ENCODE peak calls at places on chromosomes 13 and 19, in ten cellular contexts. W is dorsolateral prefrontal cortex, Y is cardiac fibroblast, L is heart right ventricle, X is mucosa of descending colon, U is cardiac muscle cell, O is Caco-2, I is fibroblast of mammary gland, M is right atrium auricular region, S is fibroblast of lung. T is an unnamed sample.

GRCh38 chr19:55005684-55006488 is 32.2 kb downstream of the GP6 start:
- DNase-seq in X (no peak), I (peak), Y (peak), U (peak), O (peak), M (no peak), S (peak), W (peak), L (no peak), T (peak)

GRCh38 chr19:7772752-7773291 is 9.8 kb downstream of the CLEC4M start:
- DNase-seq in Y (peak), W (no peak), S (no peak), I (peak), U (peak), M (no peak), X (no peak), O (no peak), L (no peak), T (no peak)

GRCh38 chr13:113548778-113549621 is 35.6 kb upstream of the TFDP1 start:
- DNase-seq in O (peak), X (no peak), S (no peak), W (no peak), L (no peak), U (no peak), Y (no peak), I (no peak), M (no peak), T (no peak)

GRCh38 chr13:65236841-65237418 is 1993.2 kb downstream of the PCDH9 start:
- DNase-seq in Y (no peak), M (no peak), O (no peak), W (no peak), X (no peak), I (no peak), L (no peak), U (no peak), S (no peak), T (no peak)

GRCh38 chr13:100175078-100175802 is 86.3 kb downstream of the PCCA start:
- DNase-seq in I (no peak), S (no peak), X (no peak), Y (no peak), L (no peak), W (no peak), O (no peak), M (no peak), U (no peak), T (no peak)

GRCh38 chr19:38793186-38793585 is 4.2 kb downstream of the LGALS7B start:
- DNase-seq in M (no peak), Y (peak), S (peak), I (peak), U (peak), X (no peak), W (no peak), L (no peak), O (no peak), T (no peak)

GRCh38 chr13:97798836-97799235 is 154.6 kb upstream of the IPO5 start:
- DNase-seq in M (no peak), O (no peak), W (no peak), I (peak), U (peak), Y (no peak), X (no peak), L (no peak), S (peak), T (no peak)

GRCh38 chr13:110634558-110634957 is 19.2 kb downstream of the NAXD start:
- DNase-seq in I (peak), L (no peak), X (no peak), U (peak), S (peak), W (no peak), M (no peak), Y (peak), O (no peak), T (peak)

GRCh38 chr19:35742121-35742724 is at the start of gene IGFLR1:
- DNase-seq in X (no peak), I (no peak), S (no peak), O (no peak), Y (no peak), U (no peak), M (no peak), L (no peak), W (no peak), T (no peak)

GRCh38 chr13:30569901-30570576 is 47.7 kb upstream of the USPL1 start:
- DNase-seq in W (peak), S (peak), I (peak), M (peak), X (no peak), Y (peak), O (no peak), L (no peak), U (peak), T (peak)

GRCh38 chr19:34336781-34337271 is 28.2 kb upstream of the GPI start:
- DNase-seq in W (no peak), M (no peak), O (no peak), I (peak), S (peak), U (peak), X (no peak), Y (peak), L (no peak), T (no peak)

GRCh38 chr19:918152-918437 is 962 bp downstream of the KISS1R start:
- DNase-seq in I (no peak), S (no peak), M (no peak), O (no peak), U (no peak), W (no peak), X (no peak), Y (no peak), L (no peak), T (no peak)
- H3K4me3 ChIP-seq in I (no peak), S (no peak), M (no peak), O (peak), U (peak), W (no peak), X (no peak), Y (no peak), L (peak), T (no peak)

DNA sequence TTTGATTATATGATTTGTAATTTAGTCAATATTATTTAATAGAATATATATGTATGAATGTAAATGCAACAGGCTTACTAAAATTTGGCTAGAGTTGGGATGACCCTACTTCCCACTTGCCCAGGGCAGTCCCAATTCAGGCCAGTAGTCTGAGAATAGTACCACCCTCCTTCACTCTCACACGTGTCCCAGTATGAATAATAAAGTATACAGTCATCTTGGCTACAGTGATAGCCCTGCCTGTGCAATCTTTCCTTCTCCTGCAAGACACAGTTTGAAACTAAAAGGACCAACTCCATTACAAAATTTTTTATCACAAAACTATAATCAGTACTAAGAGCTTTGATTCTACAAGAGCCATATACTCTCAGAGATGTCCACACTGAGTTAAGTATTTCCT is 76.2 kb downstream of the SACS start:
- DNase-seq in L (no peak), O (no peak), S (no peak), Y (peak), X (no peak), M (no peak), I (no peak), U (no peak), W (no peak), T (no peak)
- H3K4me3 ChIP-seq in L (no peak), O (no peak), S (no peak), Y (no peak), X (no peak), M (no peak), I (no peak), U (no peak), W (no peak), T (no peak)

GRCh38 chr19:17266589-17266974 is 661 bp upstream of the BABAM1 start:
- DNase-seq in O (no peak), S (no peak), X (no peak), M (no peak), I (no peak), L (no peak), W (no peak), U (no peak), Y (no peak), T (no peak)
- H3K4me3 ChIP-seq in O (no peak), S (no peak), X (peak), M (no peak), I (no peak), L (peak), W (no peak), U (no peak), Y (no peak), T (no peak)

DNA sequence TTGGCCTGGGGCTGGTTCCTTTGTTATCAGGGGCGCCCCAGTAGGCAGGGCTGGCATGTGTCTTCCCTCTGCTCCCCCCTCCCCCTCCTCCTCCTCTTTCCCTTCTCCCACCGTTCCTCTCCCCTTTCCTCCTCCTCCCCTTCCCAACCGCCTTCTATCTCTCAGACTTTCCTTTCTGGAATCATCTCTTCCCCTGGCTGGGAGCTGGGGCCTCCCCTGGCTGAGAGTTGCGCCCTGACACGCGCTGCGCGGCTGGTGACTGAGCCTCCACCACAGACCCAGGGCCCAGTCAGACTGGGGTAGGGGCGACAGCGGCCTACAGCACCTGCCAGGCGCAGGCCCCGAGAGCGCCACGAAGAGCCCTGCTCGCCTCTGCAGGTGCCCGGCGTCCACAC is 2.8 kb downstream of the PNMA8B start:
- DNase-seq in I (no peak), L (no peak), M (no peak), Y (no peak), W (no peak), S (no peak), X (no peak), O (no peak), U (no peak), T (no peak)
- H3K4me3 ChIP-seq in I (no peak), L (peak), M (peak), Y (no peak), W (peak), S (no peak), X (no peak), O (no peak), U (no peak), T (no peak)